ENCODE peak calls at places on chromosomes 13 and 19, in ten cellular contexts. N is tibial nerve, B is testis, J is thoracic aorta, O is fibroblast of pulmonary artery, H is BJ, P is HFF-Myc, Q is mammary epithelial cell, M is cardiac fibroblast, T is astrocyte of the cerebellum. E is an unnamed sample.

GRCh38 chr13:96052655-96053002 is 572 bp downstream of the UGGT2 start:
- DNase-seq in P (no peak), N (no peak), M (peak; percentile 60), B (no peak), J (no peak), O (peak; percentile 72), H (peak; percentile 7), Q (peak; percentile 60), T (peak; percentile 29), E (peak; percentile 83)

GRCh38 chr13:65112123-65113075 is 2117.7 kb downstream of the PCDH9 start:
- DNase-seq in J (no peak), O (peak; percentile 16), T (peak; percentile 2), B (no peak), M (no peak), H (peak; percentile 90), N (no peak), Q (no peak), P (no peak), E (no peak)

GRCh38 chr13:28585557-28585956 is 73.4 kb upstream of the POMP start:
- DNase-seq in B (no peak), J (no peak), T (no peak), N (no peak), H (no peak), M (no peak), Q (no peak), O (no peak), P (no peak), E (no peak)

GRCh38 chr19:13172335-13173128 is 22.3 kb downstream of the IER2 start:
- DNase-seq in Q (peak; percentile 72), P (no peak), M (peak; percentile 82), N (peak; percentile 74), T (no peak), B (no peak), O (peak; percentile 75), H (no peak), J (peak; percentile 89), E (peak; percentile 81)

GRCh38 chr19:8209111-8209964 is at the start of gene CERS4:
- DNase-seq in B (peak; percentile 78), O (peak; percentile 65), N (peak; percentile 30), Q (no peak), M (peak; percentile 73), P (no peak), H (no peak), T (no peak), J (no peak), E (no peak)

GRCh38 chr13:51246005-51246404 is 23.8 kb downstream of the FAM124A start:
- DNase-seq in Q (no peak), T (no peak), H (no peak), O (no peak), B (no peak), N (no peak), M (no peak), J (no peak), P (no peak), E (no peak)

GRCh38 chr13:38213307-38213706 is 136.3 kb upstream of the UFM1 start:
- DNase-seq in O (peak; percentile 11), B (no peak), T (no peak), J (no peak), M (peak; percentile 7), Q (peak; percentile 69), P (no peak), H (no peak), N (no peak), E (peak; percentile 88)

GRCh38 chr19:6421075-6422014 is 3.3 kb downstream of the KHSRP start:
- DNase-seq in P (no peak), Q (no peak), H (no peak), N (no peak), O (no peak), M (no peak), T (no peak), B (no peak), J (no peak), E (no peak)

GRCh38 chr19:13604902-13605586 is 98.8 kb upstream of the CACNA1A start:
- DNase-seq in B (no peak), P (no peak), O (no peak), M (no peak), T (no peak), J (no peak), N (no peak), Q (no peak), H (no peak), E (no peak)

GRCh38 chr19:51750381-51751124 is 1.1 kb downstream of the FPR1 start:
- DNase-seq in O (no peak), T (no peak), H (no peak), J (no peak), Q (peak; percentile 86), P (no peak), N (no peak), M (peak; percentile 32), B (no peak), E (no peak)

GRCh38 chr13:69970521-69970920 is 137.1 kb upstream of the ATXN8OS start:
- DNase-seq in B (no peak), N (no peak), H (no peak), J (no peak), O (peak; percentile 31), M (peak; percentile 5), P (no peak), T (no peak), Q (no peak), E (peak; percentile 50)

GRCh38 chr19:35194022-35194984 is 34.2 kb downstream of the FAM187B start:
- DNase-seq in J (no peak), P (no peak), M (no peak), Q (no peak), N (no peak), B (no peak), T (no peak), H (no peak), O (no peak), E (no peak)

DNA sequence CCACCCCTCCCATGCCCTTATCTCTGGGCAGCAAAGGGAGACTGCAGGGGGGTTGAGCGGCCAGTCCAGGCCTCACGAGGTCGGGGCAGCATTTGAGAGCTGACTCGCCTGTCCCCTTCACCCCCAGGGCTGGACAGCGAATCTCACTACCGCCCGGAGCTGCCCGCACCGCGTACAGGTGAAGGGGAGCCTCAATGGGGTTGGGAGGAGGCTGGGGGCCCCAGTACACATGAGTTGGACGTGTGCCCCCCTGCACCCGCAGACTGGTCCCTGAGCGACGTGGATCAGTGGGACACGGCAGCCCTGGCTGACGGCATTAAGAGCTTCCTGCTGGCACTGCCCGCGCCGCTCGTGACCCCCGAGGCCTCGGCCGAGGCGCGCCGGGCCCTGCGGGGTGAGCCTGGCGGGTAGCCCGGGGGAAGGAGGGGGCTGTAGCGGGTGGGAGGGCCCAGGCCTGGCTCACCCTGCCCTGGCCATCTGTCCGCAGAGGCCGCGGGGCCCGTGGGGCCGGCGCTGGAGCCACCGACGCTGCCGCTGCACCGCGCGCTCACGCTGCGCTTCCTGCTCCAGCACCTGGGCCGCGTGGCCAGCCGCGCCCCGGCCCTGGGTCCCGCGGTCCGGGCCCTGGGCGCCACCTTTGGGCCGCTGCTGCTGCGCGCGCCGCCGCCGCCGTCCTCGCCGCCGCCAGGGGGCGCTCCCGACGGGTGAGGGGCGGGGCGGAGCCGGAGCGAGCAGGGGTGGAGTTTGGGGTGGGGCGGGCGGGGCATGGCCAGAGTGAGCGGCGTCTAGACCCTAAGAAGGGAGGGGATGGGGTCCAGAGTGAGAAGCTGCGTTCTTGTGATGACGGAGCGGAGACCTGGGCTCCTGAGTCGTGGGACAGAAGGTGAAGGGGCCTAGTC is 8.1 kb downstream of the PIK3R2 start:
- DNase-seq in Q (peak; percentile 57), H (no peak), N (peak; percentile 51), J (no peak), P (no peak), B (peak; percentile 80), T (no peak), M (peak; percentile 71), O (peak; percentile 57), E (no peak)
- H3K4me3 ChIP-seq in Q (peak overlapping the region; percentile 43), H (peak overlapping the region; percentile 15), N (peak overlapping the region; percentile 30), J (peak overlapping the region; percentile 67), P (peak overlapping the region; percentile 9), B (peak overlapping the region; percentile 50), T (peak overlapping the region; percentile 19), M (peak overlapping the region; percentile 21), O (peak overlapping the region; percentile 10), E (peak overlapping the region; percentile 14)

GRCh38 chr13:81048026-81048461 is 707.1 kb upstream of the SPRY2 start:
- DNase-seq in J (no peak), O (no peak), M (no peak), N (no peak), T (no peak), B (no peak), Q (peak; percentile 18), H (no peak), P (no peak), E (no peak)

GRCh38 chr13:81051873-81052272 is 710.9 kb upstream of the SPRY2 start:
- DNase-seq in H (no peak), Q (no peak), N (no peak), T (no peak), O (peak; percentile 38), M (peak; percentile 17), J (no peak), B (no peak), P (no peak), E (peak; percentile 2)
- TF ChIP-seq CTCF in H (no peak), Q (peak; percentile 4), N (no peak), T (peak; percentile 12), O (peak; percentile 46), M (peak; percentile 31), J (no peak), B (no peak), P (no peak), E (no peak)

GRCh38 chr13:72536668-72537399 is 190.6 kb downstream of the MZT1 start:
- DNase-seq in T (no peak), N (no peak), Q (no peak), B (no peak), O (no peak), J (no peak), M (no peak), P (no peak), H (no peak), E (no peak)

GRCh38 chr13:72539925-72540324 is 187.5 kb downstream of the MZT1 start:
- DNase-seq in T (no peak), H (no peak), J (no peak), Q (no peak), P (no peak), O (no peak), M (no peak), N (no peak), B (no peak), E (no peak)

GRCh38 chr13:72537782-72538181 is 189.6 kb downstream of the MZT1 start:
- DNase-seq in B (no peak), N (no peak), M (no peak), P (no peak), J (no peak), T (no peak), O (no peak), H (no peak), Q (no peak), E (no peak)

GRCh38 chr13:72535076-72535475 is 192.4 kb downstream of the MZT1 start:
- DNase-seq in O (no peak), M (no peak), N (no peak), T (no peak), H (no peak), J (no peak), Q (no peak), P (no peak), B (no peak), E (no peak)

GRCh38 chr13:72537400-72537780 is 190.0 kb downstream of the MZT1 start:
- DNase-seq in J (no peak), H (no peak), Q (no peak), O (no peak), M (no peak), T (no peak), B (no peak), P (no peak), N (no peak), E (no peak)
- H3K4me3 ChIP-seq in J (peak overlapping the region; percentile 27), H (no peak overlapping the region), Q (no peak overlapping the region), O (no peak overlapping the region), M (no peak overlapping the region), T (no peak overlapping the region), B (no peak overlapping the region), P (no peak overlapping the region), N (no peak overlapping the region), E (no peak overlapping the region)

GRCh38 chr13:48318714-48319457 is 15.3 kb downstream of the RB1 start:
- DNase-seq in J (no peak), B (no peak), H (no peak), P (no peak), O (no peak), M (no peak), Q (no peak), N (no peak), T (no peak), E (no peak)
- TF ChIP-seq CTCF in J (no peak), B (no peak), H (no peak), P (no peak), O (no peak), M (no peak), Q (no peak), N (no peak), T (no peak), E (no peak)

E was measured in bronchial epithelial cell.